ENCODE peak calls at places on chromosomes 1 and 21, in four cellular contexts. F, H, Z and X are unnamed samples.

GRCh38 chr1:247440001-247440620 is 17.8 kb downstream of the OR2B11 start:
- DNase-seq in H (no peak), F (no peak), Z (no peak), X (no peak)

GRCh38 chr1:42721926-42722325 is 18.1 kb downstream of the CLDN19 start:
- DNase-seq in H (no peak), Z (no peak), F (no peak), X (no peak)

GRCh38 chr21:33373451-33373850 is 29.8 kb upstream of the IFNGR2 start:
- DNase-seq in Z (no peak), F (no peak), H (no peak), X (no peak)

GRCh38 chr1:212186427-212187207 is 98.6 kb upstream of the PPP2R5A start:
- DNase-seq in H (peak; percentile 24), Z (no peak), F (no peak), X (no peak)

GRCh38 chr21:41848971-41849580 is 30.1 kb downstream of the PRDM15 start:
- DNase-seq in F (no peak), H (no peak), Z (no peak), X (no peak)

GRCh38 chr1:118154220-118154619 is 30.8 kb downstream of the SPAG17 start:
- DNase-seq in F (no peak), H (peak; percentile 10), Z (no peak), X (no peak)

GRCh38 chr1:18299441-18300338 is 181.0 kb upstream of the KLHDC7A start:
- DNase-seq in Z (no peak), H (no peak), F (no peak), X (no peak)

GRCh38 chr1:209051598-209051997 is 531.9 kb upstream of the CAMK1G start:
- DNase-seq in F (no peak), H (no peak), Z (no peak), X (no peak)

GRCh38 chr21:27796106-27796505 is 829.2 kb upstream of the ADAMTS5 start:
- DNase-seq in H (peak; percentile 52), F (peak; percentile 79), Z (peak; percentile 37), X (no peak)

GRCh38 chr1:89425056-89425455 is 61.2 kb downstream of the GBP6 start:
- DNase-seq in H (no peak), Z (no peak), F (no peak), X (no peak)

GRCh38 chr1:83500987-83501591 is 497.8 kb downstream of the TTLL7 start:
- DNase-seq in H (no peak), F (no peak), Z (no peak), X (no peak)

GRCh38 chr21:20856926-20857325 is 141.3 kb upstream of the NCAM2 start:
- DNase-seq in Z (no peak), F (no peak), H (no peak), X (no peak)

GRCh38 chr1:173934440-173934839 is 17.3 kb upstream of the SERPINC1 start:
- DNase-seq in F (no peak), H (no peak), Z (no peak), X (no peak)

GRCh38 chr21:32538147-32538792 is 47.1 kb downstream of the TCP10L start:
- DNase-seq in F (no peak), Z (no peak), H (no peak), X (no peak)

GRCh38 chr21:35026617-35027557 is 22.2 kb downstream of the RUNX1 start:
- DNase-seq in Z (no peak), F (no peak), H (peak; percentile 69), X (no peak)

GRCh38 chr1:156844102-156844501 is 14.8 kb downstream of the INSRR start:
- DNase-seq in Z (no peak), F (no peak), H (no peak), X (no peak)

GRCh38 chr1:43452789-43453441 is 816 bp downstream of the HYI start:
- DNase-seq in Z (no peak), H (peak; percentile 70), F (no peak), X (peak; percentile 37)

GRCh38 chr1:169526120-169526832 is 40.5 kb upstream of the SLC19A2 start:
- DNase-seq in Z (no peak), F (no peak), H (no peak), X (no peak)

GRCh38 chr1:169526998-169527397 is 41.3 kb upstream of the SLC19A2 start:
- DNase-seq in F (no peak), Z (no peak), H (no peak), X (no peak)

GRCh38 chr1:169527461-169528213 is 41.9 kb upstream of the SLC19A2 start:
- DNase-seq in Z (no peak), F (no peak), H (peak; percentile 30), X (no peak)

GRCh38 chr1:169529068-169529642 is 43.4 kb upstream of the SLC19A2 start:
- DNase-seq in Z (no peak), F (no peak), H (peak; percentile 28), X (no peak)

GRCh38 chr1:169528214-169529067 is 42.7 kb upstream of the SLC19A2 start:
- DNase-seq in Z (no peak), F (no peak), H (no peak), X (no peak)
- H3K4me3 ChIP-seq in Z (no peak overlapping the region), F (no peak overlapping the region), H (no peak overlapping the region), X (no peak overlapping the region)

GRCh38 chr21:38917045-38917774 is 111.5 kb downstream of the ETS2 start:
- DNase-seq in F (no peak), Z (no peak), H (no peak), X (no peak)

GRCh38 chr21:38922474-38922873 is 116.7 kb downstream of the ETS2 start:
- DNase-seq in Z (no peak), F (no peak), H (no peak), X (no peak)

GRCh38 chr21:38921511-38922215 is 115.9 kb downstream of the ETS2 start:
- DNase-seq in H (no peak), F (no peak), Z (no peak), X (no peak)

GRCh38 chr21:38918629-38919346 is 113.1 kb downstream of the ETS2 start:
- DNase-seq in H (no peak), F (no peak), Z (no peak), X (no peak)

DNA sequence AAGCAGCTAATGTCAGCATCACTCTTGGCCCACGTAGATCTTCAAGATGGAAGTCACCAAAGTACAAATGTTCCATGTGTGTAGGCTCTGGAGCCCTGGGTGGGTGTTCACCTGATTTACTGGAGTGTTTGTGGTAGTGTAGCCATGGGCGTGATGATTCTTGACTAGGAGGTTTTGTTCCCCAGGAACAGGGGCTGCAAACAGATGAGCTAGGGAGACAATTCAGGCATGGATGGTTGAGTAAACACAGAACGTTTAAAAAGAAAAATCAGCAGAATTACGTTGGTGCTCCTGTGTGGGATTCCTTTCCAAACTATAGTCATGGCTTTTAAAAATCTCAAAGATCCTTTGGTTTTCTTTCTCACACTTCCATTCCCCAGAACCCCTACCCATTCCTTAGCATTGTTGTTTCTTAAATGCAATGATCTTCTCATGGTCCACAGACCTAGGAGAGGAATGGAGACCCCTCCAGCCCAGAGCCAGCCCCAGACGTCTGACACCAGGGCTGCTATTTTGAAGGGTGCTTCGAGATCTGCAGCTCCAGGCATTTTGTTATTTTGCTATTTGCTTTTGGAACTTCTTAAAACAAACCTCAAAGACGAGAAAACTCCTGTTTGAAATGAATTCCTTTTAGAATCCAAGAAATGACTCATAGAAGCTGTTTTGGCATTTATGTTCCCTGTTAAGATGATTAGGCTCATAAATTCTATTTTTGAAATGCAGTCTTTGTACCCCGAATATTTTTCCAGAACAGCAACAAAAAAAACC is 115.1 kb downstream of the ETS2 start:
- DNase-seq in H (peak; percentile 75), F (peak; percentile 44), Z (peak; percentile 34), X (peak; percentile 44)
- H3K4me3 ChIP-seq in H (no peak overlapping the region), F (no peak overlapping the region), Z (no peak overlapping the region), X (no peak overlapping the region)

GRCh38 chr1:205287723-205288122 is 33.8 kb downstream of the NUAK2 start:
- DNase-seq in F (no peak), Z (no peak), H (no peak), X (no peak)
- H3K4me3 ChIP-seq in F (no peak overlapping the region), Z (no peak overlapping the region), H (no peak overlapping the region), X (no peak overlapping the region)

DNA sequence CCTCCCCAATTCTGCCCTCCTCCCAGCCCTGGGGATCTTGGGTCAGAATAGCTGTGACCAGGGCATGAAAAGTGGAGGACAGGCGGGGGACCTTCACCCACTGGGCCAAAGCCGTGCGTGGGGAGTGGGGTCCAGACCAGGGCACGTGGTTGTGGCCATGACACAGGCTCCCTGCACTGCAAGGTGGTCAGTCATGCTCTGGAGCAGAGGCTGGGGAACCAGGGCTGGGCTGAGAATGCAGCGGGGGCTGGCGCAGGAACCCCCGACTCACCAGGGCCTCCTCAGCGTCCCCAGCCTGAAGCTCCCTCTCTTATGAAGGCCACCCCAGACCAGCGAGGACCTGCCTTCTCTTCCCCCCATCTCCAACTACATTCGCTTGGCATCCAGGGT is 2.7 kb downstream of the DVL1 start:
- DNase-seq in F (no peak), Z (no peak), H (no peak), X (no peak)
- H3K4me3 ChIP-seq in F (peak overlapping the region; percentile 83), Z (peak overlapping the region; percentile 20), H (no peak overlapping the region), X (peak overlapping the region; percentile 18)

GRCh38 chr1:177995369-177995768 is 25.5 kb upstream of the SEC16B start:
- DNase-seq in F (no peak), H (no peak), Z (no peak), X (no peak)

GRCh38 chr1:177998696-177999631 is 29.1 kb upstream of the SEC16B start:
- DNase-seq in H (no peak), F (no peak), Z (no peak), X (no peak)

GRCh38 chr1:177996957-177997356 is 27.1 kb upstream of the SEC16B start:
- DNase-seq in H (no peak), Z (no peak), F (no peak), X (no peak)
- H3K4me3 ChIP-seq in H (no peak overlapping the region), Z (no peak overlapping the region), F (no peak overlapping the region), X (no peak overlapping the region)

DNA sequence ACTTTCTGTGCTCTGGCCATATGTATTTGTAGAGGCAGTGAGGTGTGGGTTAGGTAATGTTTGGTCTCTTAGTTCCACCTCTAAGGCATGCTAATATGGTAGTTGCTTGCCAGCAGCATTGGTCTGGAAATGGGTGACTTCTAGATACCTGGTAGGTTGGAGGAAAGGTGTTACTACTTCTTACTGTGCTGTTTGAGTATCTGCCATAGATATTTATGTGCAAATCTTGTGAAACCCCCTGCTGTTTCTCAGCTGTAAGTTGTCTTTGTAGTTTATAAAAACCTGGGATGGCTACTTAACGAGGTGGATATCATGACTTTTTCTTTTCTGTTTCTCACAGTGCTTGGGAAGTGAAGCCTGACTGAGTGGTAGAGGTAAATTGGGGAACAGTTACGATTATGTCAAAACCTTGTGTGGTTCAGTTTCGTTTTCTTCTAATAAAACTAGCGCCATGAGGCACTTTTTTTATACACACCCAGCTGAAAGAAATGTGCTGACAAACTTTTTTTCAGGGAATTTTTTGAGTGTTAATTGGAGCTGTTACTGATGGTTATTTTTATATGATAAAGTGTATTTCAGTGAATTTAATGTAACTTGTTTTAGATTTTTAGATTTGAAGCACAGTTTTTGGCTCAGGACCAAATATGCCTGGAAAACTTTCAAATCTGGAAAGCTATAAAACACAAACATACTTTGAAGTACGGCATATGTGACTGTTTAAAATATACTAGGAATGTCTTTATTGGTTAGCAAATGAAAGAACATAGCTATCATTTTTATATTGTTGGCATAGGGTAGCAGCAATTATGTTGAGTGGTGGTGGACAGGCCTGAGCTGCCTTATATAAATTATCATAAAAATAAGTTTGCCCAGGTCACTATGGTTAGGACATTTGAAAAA is 42.1 kb downstream of the CAMSAP2 start:
- DNase-seq in F (no peak), Z (no peak), H (peak; percentile 48), X (no peak)
- H3K4me3 ChIP-seq in F (peak overlapping the region; percentile 10), Z (peak overlapping the region; percentile 7), H (peak overlapping the region; percentile 0), X (peak overlapping the region; percentile 38)

DNA sequence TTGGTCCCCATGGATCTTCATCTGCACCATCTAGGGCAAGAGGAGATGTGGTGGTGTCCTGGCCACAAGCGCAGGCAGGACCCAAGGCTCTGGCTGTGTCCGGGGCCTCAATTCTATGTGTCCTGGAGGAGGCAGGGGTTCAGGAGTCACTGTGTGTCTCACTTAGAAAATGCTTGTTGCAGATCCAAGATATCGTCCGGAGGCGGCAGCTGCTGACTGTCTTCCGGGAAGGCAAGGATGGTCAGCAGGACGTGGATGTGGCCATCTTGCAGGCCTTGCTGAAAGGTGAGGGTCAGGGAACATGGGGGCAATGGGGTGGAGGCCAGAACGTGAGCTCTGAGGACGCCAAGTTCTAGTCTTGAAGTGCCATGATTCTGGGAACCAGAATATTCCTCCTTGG is 29.1 kb downstream of the TRPM2 start:
- DNase-seq in H (no peak), Z (no peak), F (no peak), X (no peak)
- H3K4me3 ChIP-seq in H (no peak overlapping the region), Z (no peak overlapping the region), F (no peak overlapping the region), X (no peak overlapping the region)